ENCODE peak calls at places on chromosome 7, in ten cellular contexts. O is activated CD4-positive, alpha-beta T cell treated with anti-CD3 and anti-CD28 coated beads, Interleukin-2, amount 50 U/mL, for 48 hours; J is T-cell; Z is GM03348; F is iris pigment epithelial cell; X is activated CD8-positive, alpha-beta memory T cell treated with anti-CD3 and anti-CD28 coated beads for 4 hours; W is left colon; Q is HS-5; H is NCI-H2081; A is fibroblast of the aortic adventitia. L is an unnamed sample.

GRCh38 chr7:129779602-129780256 is 168.2 kb downstream of the NRF1 start:
- DNase-seq in Z (peak), W (peak), O (peak), F (no peak), H (no peak), Q (no peak), J (no peak), X (no peak), A (no peak), L (peak)

GRCh38 chr7:107579546-107579880 is 533 bp upstream of the BCAP29 start:
- DNase-seq in J (no peak), W (no peak), O (no peak), Z (no peak), H (no peak), Q (no peak), F (no peak), X (no peak), A (no peak), L (no peak)

GRCh38 chr7:151345576-151345975 is 4.0 kb downstream of the NUB1 start:
- DNase-seq in H (no peak), Z (no peak), W (no peak), A (no peak), Q (no peak), X (no peak), O (no peak), F (no peak), J (no peak), L (no peak)

GRCh38 chr7:65475734-65476319 is 102.2 kb downstream of the ZNF92 start:
- DNase-seq in W (no peak), X (peak), A (no peak), Z (no peak), J (peak), H (no peak), Q (no peak), O (no peak), F (peak), L (peak)

GRCh38 chr7:45701701-45702460 is 127.7 kb downstream of the ADCY1 start:
- DNase-seq in O (no peak), J (no peak), X (no peak), W (no peak), Z (no peak), H (no peak), A (no peak), Q (no peak), F (no peak), L (no peak)

GRCh38 chr7:93142127-93142526 is 6.1 kb downstream of the SAMD9L start:
- DNase-seq in X (no peak), H (no peak), J (no peak), W (no peak), A (no peak), Q (no peak), Z (no peak), O (no peak), F (peak), L (no peak)

GRCh38 chr7:158774916-158775315 is 54.4 kb downstream of the ESYT2 start:
- DNase-seq in X (no peak), Z (no peak), W (no peak), J (no peak), Q (no peak), H (no peak), O (no peak), F (peak), A (no peak), L (no peak)

GRCh38 chr7:40608321-40609075 is 473.7 kb downstream of the SUGCT start:
- DNase-seq in H (no peak), O (no peak), A (no peak), F (peak), Z (no peak), W (no peak), J (no peak), Q (no peak), X (no peak), L (no peak)

GRCh38 chr7:90655566-90655965 is 59.4 kb downstream of the CDK14 start:
- DNase-seq in F (peak), A (peak), Q (peak), O (no peak), Z (peak), J (no peak), H (no peak), W (no peak), X (no peak), L (no peak)